ENCODE peak calls at places on chromosome 20, in seven cellular contexts. B is mammary epithelial cell, L is endodermal cell, K is H1, J is neuronal stem cell, O is IMR-90, W is fibroblast of lung. V is an unnamed sample.

GRCh38 chr20:9338101-9338500 is 176.3 kb upstream of the LAMP5 start:
- DNase-seq in L (no peak), B (no peak), W (no peak), K (no peak), J (no peak), O (no peak), V (no peak)

GRCh38 chr20:63896136-63896890 is 1.4 kb downstream of the DNAJC5 start:
- DNase-seq in L (peak), J (no peak), B (peak), O (peak), W (peak), K (no peak), V (peak)

GRCh38 chr20:36267605-36268500 is 31.6 kb downstream of the AAR2 start:
- DNase-seq in B (no peak), O (no peak), J (no peak), K (no peak), W (no peak), L (no peak), V (no peak)

GRCh38 chr20:53547664-53548239 is 45.9 kb downstream of the ZNF217 start:
- DNase-seq in B (peak), W (peak), L (peak), J (peak), O (peak), K (peak), V (peak)

GRCh38 chr20:51695574-51696303 is 72.5 kb downstream of the ATP9A start:
- DNase-seq in O (peak), J (no peak), K (no peak), L (no peak), W (peak), B (peak), V (peak)

GRCh38 chr20:38599410-38599882 is 2.2 kb upstream of the ARHGAP40 start:
- DNase-seq in K (no peak), L (peak), O (no peak), B (peak), J (no peak), W (peak), V (peak)

GRCh38 chr20:57392512-57393271 is 1.5 kb downstream of the RBM38 start:
- DNase-seq in B (no peak), L (no peak), O (no peak), W (no peak), J (no peak), K (no peak), V (no peak)

GRCh38 chr20:15327123-15327522 is 989.7 kb upstream of the FLRT3 start:
- DNase-seq in W (no peak), L (no peak), B (no peak), O (no peak), J (no peak), K (no peak), V (no peak)

GRCh38 chr20:39338977-39339376 is 376.8 kb downstream of the DHX35 start:
- DNase-seq in J (no peak), O (no peak), B (no peak), W (peak), L (no peak), K (no peak), V (no peak)

GRCh38 chr20:51631011-51631950 is 88.8 kb upstream of the NFATC2 start:
- DNase-seq in L (peak), B (peak), O (peak), K (no peak), J (no peak), W (peak), V (peak)

GRCh38 chr20:44979090-44979621 is 12.8 kb downstream of the STK4 start:
- DNase-seq in L (no peak), B (no peak), K (no peak), W (peak), O (peak), J (no peak), V (peak)

GRCh38 chr20:2163312-2163711 is 61.7 kb downstream of the STK35 start:
- DNase-seq in L (no peak), B (no peak), O (no peak), W (no peak), J (no peak), K (no peak), V (no peak)

GRCh38 chr20:48148916-48149672 is 363.8 kb upstream of the SULF2 start:
- DNase-seq in O (no peak), L (no peak), J (no peak), W (no peak), K (no peak), B (no peak), V (no peak)

GRCh38 chr20:29410805-29411457 is 1846.5 kb upstream of the DEFB115 start:
- DNase-seq in O (no peak), B (no peak), K (no peak), W (no peak), L (no peak), J (no peak), V (no peak)

GRCh38 chr20:62593616-62594015 is 48.7 kb upstream of the SLCO4A1 start:
- DNase-seq in O (no peak), L (no peak), J (no peak), K (no peak), B (no peak), W (no peak), V (no peak)

GRCh38 chr20:4171538-4172116 is 156.3 kb upstream of the RNF24 start:
- DNase-seq in W (no peak), J (no peak), L (peak), K (no peak), B (no peak), O (peak), V (no peak)

GRCh38 chr20:62707281-62707941 is 1.2 kb upstream of the NTSR1 start:
- DNase-seq in W (no peak), J (no peak), K (no peak), B (no peak), O (no peak), L (no peak), V (peak)

GRCh38 chr20:50717974-50718761 is 13.2 kb upstream of the PARD6B start:
- DNase-seq in B (no peak), W (no peak), O (no peak), K (no peak), L (peak), J (no peak), V (no peak)

GRCh38 chr20:43529051-43529450 is 21.6 kb downstream of the L3MBTL1 start:
- DNase-seq in O (no peak), K (no peak), J (no peak), B (no peak), W (no peak), L (peak), V (no peak)

GRCh38 chr20:19205999-19206398 is 6.4 kb upstream of the SLC24A3 start:
- DNase-seq in O (peak), K (no peak), W (peak), B (peak), L (peak), J (peak), V (peak)

GRCh38 chr20:14491436-14491835 is 154.0 kb upstream of the FLRT3 start:
- DNase-seq in W (no peak), J (no peak), B (no peak), L (no peak), K (no peak), O (no peak), V (no peak)

GRCh38 chr20:56952258-56952929 is 314.0 kb downstream of the BMP7 start:
- DNase-seq in W (no peak), B (no peak), K (no peak), L (no peak), O (no peak), J (no peak), V (no peak)

GRCh38 chr20:11926599-11926998 is 8.9 kb downstream of the BTBD3 start:
- DNase-seq in O (no peak), L (no peak), B (no peak), J (no peak), K (no peak), W (no peak), V (no peak)

GRCh38 chr20:50713677-50714101 is 17.7 kb upstream of the PARD6B start:
- DNase-seq in O (peak), L (peak), B (no peak), K (no peak), W (peak), J (no peak), V (peak)

GRCh38 chr20:40339661-40340449 is 349.2 kb downstream of the MAFB start:
- DNase-seq in L (no peak), W (no peak), K (no peak), J (no peak), O (no peak), B (no peak), V (no peak)

GRCh38 chr20:2799271-2799670 is 1.2 kb downstream of the CPXM1 start:
- DNase-seq in K (no peak), B (no peak), O (no peak), J (no peak), W (no peak), L (peak), V (no peak)

GRCh38 chr20:17825949-17826843 is 126.4 kb downstream of the BANF2 start:
- DNase-seq in J (no peak), O (peak), B (no peak), L (no peak), W (peak), K (no peak), V (peak)

GRCh38 chr20:50690979-50691584 is at the start of gene RIPOR3:
- DNase-seq in B (no peak), W (peak), K (no peak), L (peak), O (no peak), J (peak), V (no peak)

GRCh38 chr20:61929561-61929960 is 136.1 kb downstream of the TAF4 start:
- DNase-seq in K (no peak), O (no peak), J (no peak), B (no peak), L (no peak), W (no peak), V (no peak)

GRCh38 chr20:42864116-42864515 is 325.6 kb downstream of the PTPRT start:
- DNase-seq in J (no peak), B (no peak), O (no peak), W (no peak), K (no peak), L (no peak), V (no peak)

DNA sequence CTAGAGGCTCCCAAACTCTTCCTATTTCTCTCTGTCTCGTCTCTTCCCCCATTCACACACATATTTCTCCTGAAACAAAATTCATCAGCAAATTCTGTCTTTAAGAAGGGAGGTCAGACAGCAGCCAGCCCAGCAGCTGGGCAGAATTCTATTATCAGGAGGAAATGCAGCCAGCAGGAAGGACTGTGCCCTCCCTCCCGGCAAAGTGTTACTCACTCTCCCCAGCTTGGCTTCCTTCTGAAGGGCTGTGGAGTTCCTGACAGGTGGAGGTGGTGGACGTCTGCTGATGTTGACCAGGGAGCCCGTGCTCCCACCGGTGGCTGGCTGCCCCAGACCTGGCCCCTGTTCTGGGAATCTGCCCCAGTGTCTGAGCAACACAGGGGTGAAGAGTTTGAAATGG is 37.3 kb downstream of the KCNB1 start:
- DNase-seq in J (no peak), W (no peak), O (no peak), L (peak), K (no peak), B (peak), V (peak)
- H3K9ac ChIP-seq in J (no peak), W (no peak), O (no peak), L (no peak), K (no peak), B (no peak), V (no peak)

GRCh38 chr20:839626-840025 is 6.1 kb downstream of the FAM110A start:
- DNase-seq in O (no peak), L (no peak), J (no peak), W (no peak), B (no peak), K (no peak), V (no peak)

GRCh38 chr20:842547-842940 is 9.0 kb downstream of the FAM110A start:
- DNase-seq in J (no peak), B (no peak), O (no peak), K (no peak), L (no peak), W (no peak), V (no peak)

GRCh38 chr20:841568-842546 is 8.3 kb downstream of the FAM110A start:
- DNase-seq in K (no peak), W (no peak), J (no peak), L (peak), O (no peak), B (peak), V (peak)

GRCh38 chr20:840503-840857 is 7.0 kb downstream of the FAM110A start:
- DNase-seq in L (no peak), K (no peak), J (no peak), B (no peak), O (no peak), W (no peak), V (no peak)

DNA sequence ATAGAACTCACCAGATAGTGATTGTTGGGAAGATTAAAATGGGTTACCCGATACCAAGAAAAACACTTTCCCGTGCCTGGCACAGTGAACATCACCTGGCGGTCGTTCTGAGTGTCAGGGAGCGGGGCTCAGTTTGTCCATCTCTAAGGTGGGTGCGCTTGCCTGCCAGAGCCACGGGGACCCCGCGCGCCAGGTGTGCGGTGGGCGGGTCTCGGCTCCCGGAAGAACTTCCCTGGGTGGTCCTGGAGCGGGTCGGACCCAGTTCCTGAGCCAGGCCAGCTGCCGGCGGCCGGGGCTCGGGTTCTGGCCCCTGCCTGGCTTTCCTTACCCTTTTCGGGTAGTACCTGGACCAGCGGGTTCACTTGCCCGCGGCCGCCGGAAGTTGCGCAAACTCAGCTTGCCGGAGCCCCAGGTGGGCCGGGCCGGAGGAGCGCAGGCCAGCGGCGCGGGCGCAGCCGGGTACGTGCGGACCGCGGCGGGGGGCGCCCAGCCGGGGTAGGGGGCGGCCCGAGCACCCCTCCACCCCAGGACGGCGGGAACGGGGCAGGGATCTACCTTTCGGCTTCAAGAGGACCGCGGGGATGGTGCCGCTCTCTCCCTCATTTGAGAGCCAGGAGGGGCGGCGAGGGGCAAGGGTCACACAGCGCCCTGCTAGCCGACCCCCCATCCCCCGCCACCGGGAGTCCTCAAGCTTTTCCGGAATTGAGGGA is 7.5 kb downstream of the FAM110A start:
- DNase-seq in B (peak), K (no peak), W (peak), J (no peak), O (no peak), L (peak), V (peak)
- H3K4me3 ChIP-seq in B (peak), K (peak), W (peak), J (no peak), O (peak), L (peak), V (peak)

DNA sequence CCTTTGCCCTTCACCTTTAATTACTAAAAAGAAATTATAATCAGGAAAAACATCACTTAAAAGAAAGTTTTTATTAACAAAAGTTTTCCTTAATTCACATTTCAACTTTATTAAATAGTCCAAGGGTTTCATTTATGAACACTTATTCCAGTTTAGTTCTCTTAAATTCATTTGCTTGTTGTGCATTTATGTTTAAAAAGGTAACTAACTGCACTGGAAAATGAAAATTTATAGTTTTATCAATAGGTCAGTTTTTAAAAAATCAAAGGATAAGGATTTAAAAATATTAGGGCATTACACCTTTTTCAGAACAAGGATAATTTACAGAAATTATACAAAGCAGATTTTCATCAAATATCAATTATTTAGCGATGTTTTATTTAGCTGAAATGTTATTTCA is 958 bp upstream of the ATP5F1E start:
- DNase-seq in W (no peak), O (no peak), K (no peak), L (no peak), B (no peak), J (no peak), V (no peak)
- H3K9ac ChIP-seq in W (no peak), O (peak), K (no peak), L (peak), B (peak), J (no peak), V (peak)

GRCh38 chr20:32031007-32031958 is 20.8 kb upstream of the HCK start:
- DNase-seq in K (peak), L (peak), O (peak), W (peak), B (peak), J (peak), V (peak)
- H3K4me3 ChIP-seq in K (peak), L (no peak), O (no peak), W (no peak), B (no peak), J (no peak), V (no peak)

DNA sequence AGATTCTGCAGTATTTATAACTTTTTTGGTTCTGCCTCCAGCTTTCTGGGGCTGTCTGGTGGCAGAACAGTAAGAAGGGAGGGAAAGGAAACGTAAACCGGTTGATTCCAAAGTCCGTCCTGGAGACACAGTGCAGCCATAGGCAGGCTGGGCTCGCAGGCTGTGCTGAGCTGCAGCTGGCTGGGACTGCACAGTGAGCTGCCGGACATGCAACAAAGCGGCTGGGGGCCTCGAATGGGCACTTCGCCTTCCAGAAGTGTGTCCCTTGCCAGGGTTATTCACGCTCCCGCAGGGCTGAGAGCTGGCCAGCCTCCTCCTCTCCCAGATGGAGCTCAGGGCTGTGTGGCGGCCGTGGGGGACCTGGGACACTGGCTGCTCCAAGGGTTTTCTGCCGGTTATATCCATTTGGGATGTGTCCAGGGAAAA is 78.1 kb upstream of the CD93 start:
- DNase-seq in W (no peak), L (no peak), O (no peak), K (no peak), J (no peak), B (no peak), V (no peak)
- H3K9ac ChIP-seq in W (no peak), L (no peak), O (no peak), K (no peak), J (no peak), B (no peak), V (no peak)

GRCh38 chr20:16691381-16691780 is 38.4 kb upstream of the SNRPB2 start:
- DNase-seq in B (no peak), L (no peak), K (no peak), W (no peak), O (no peak), J (no peak), V (no peak)
- H3K4me3 ChIP-seq in B (no peak), L (no peak), K (no peak), W (no peak), O (no peak), J (no peak), V (no peak)

GRCh38 chr20:45997187-45997586 is 11.5 kb upstream of the MMP9 start:
- DNase-seq in B (no peak), L (no peak), K (no peak), J (no peak), W (no peak), O (no peak), V (no peak)

GRCh38 chr20:45999908-46000570 is 8.7 kb upstream of the MMP9 start:
- DNase-seq in B (no peak), O (no peak), L (no peak), W (no peak), K (no peak), J (no peak), V (no peak)

GRCh38 chr20:45998761-45999160 is 9.9 kb upstream of the MMP9 start:
- DNase-seq in B (no peak), L (no peak), W (no peak), O (no peak), J (no peak), K (no peak), V (no peak)

GRCh38 chr20:46000571-46001145 is 8.1 kb upstream of the MMP9 start:
- DNase-seq in B (no peak), L (peak), W (no peak), K (no peak), O (no peak), J (no peak), V (no peak)

DNA sequence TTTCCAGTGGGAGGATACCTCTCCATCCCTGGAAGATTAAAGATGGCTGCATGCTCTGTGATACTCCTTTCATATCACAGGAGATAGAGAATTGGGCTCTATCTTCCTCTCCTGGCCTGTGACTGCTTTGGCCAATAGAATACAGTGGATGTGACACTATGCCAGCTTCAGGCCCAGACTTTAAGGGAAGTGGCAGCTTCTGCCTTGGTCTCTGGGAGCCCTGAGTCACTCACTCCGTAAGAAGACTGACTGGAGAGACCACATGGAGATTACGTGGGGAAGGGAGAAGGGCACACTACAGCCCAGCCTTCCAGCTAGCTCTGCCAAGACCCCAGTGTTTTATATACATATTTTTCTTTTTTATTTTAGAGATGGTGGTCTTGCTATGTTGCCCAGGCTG is 10.4 kb upstream of the MMP9 start:
- DNase-seq in L (no peak), B (no peak), K (no peak), O (no peak), W (no peak), J (no peak), V (no peak)
- H3K9ac ChIP-seq in L (no peak), B (no peak), K (no peak), O (no peak), W (no peak), J (no peak), V (no peak)

V was measured in PC-3.